ENCODE peak calls at places on chromosome 12, in ten cellular contexts. Q, Z, R, O, U, B, C, P, A and S are unnamed samples.

GRCh38 chr12:109718390-109718789 is 4.8 kb downstream of the FAM222A start:
- DNase-seq in Q (no peak), Z (peak; percentile 34), R (peak; percentile 59), O (no peak), U (no peak), B (no peak), C (no peak), P (no peak), A (no peak), S (no peak)

GRCh38 chr12:6376079-6376941 is 947 bp upstream of the SCNN1A start:
- DNase-seq in Q (peak; percentile 75), Z (peak; percentile 74), R (peak; percentile 76), O (peak; percentile 64), U (peak; percentile 79), B (peak; percentile 83), C (peak; percentile 85), P (peak; percentile 92), A (peak; percentile 84), S (peak; percentile 73)

GRCh38 chr12:49985981-49986380 is 13.2 kb downstream of the AQP6 start:
- DNase-seq in Q (no peak), Z (no peak), R (no peak), O (no peak), U (no peak), B (no peak), C (no peak), P (no peak), A (no peak), S (no peak)

GRCh38 chr12:65277994-65278575 is 398 bp upstream of the MSRB3 start:
- DNase-seq in Q (no peak), Z (no peak), R (no peak), O (no peak), U (no peak), B (no peak), C (peak; percentile 63), P (no peak), A (peak; percentile 2), S (no peak)

GRCh38 chr12:116620801-116621593 is 61.8 kb downstream of the MAP1LC3B2 start:
- DNase-seq in Q (no peak), Z (no peak), R (no peak), O (no peak), U (no peak), B (no peak), C (no peak), P (no peak), A (no peak), S (no peak)

GRCh38 chr12:44875417-44875953 is 630 bp downstream of the NELL2 start:
- DNase-seq in Q (no peak), Z (no peak), R (no peak), O (no peak), U (no peak), B (no peak), C (no peak), P (no peak), A (no peak), S (no peak)

GRCh38 chr12:38736821-38737220 is 168.6 kb downstream of the CPNE8 start:
- DNase-seq in Q (no peak), Z (no peak), R (no peak), O (no peak), U (no peak), B (no peak), C (no peak), P (no peak), A (no peak), S (no peak)

GRCh38 chr12:45585522-45586230 is 143.8 kb upstream of the ARID2 start:
- DNase-seq in Q (no peak), Z (no peak), R (no peak), O (no peak), U (no peak), B (no peak), C (peak; percentile 62), P (no peak), A (no peak), S (no peak)

GRCh38 chr12:104213952-104214351 is 1.6 kb upstream of the TXNRD1 start:
- DNase-seq in Q (no peak), Z (no peak), R (no peak), O (no peak), U (no peak), B (no peak), C (no peak), P (no peak), A (no peak), S (no peak)

GRCh38 chr12:8609061-8609570 is 3.5 kb downstream of the AICDA start:
- DNase-seq in Q (no peak), Z (peak; percentile 26), R (no peak), O (peak; percentile 28), U (no peak), B (no peak), C (no peak), P (no peak), A (peak; percentile 13), S (no peak)

GRCh38 chr12:91381309-91381804 is 198.7 kb upstream of the DCN start:
- DNase-seq in Q (no peak), Z (peak; percentile 70), R (peak; percentile 36), O (no peak), U (peak; percentile 63), B (peak; percentile 38), C (peak; percentile 80), P (peak; percentile 48), A (peak; percentile 67), S (no peak)

GRCh38 chr12:91384391-91384790 is 201.8 kb upstream of the DCN start:
- DNase-seq in Q (no peak), Z (no peak), R (no peak), O (no peak), U (no peak), B (no peak), C (no peak), P (no peak), A (no peak), S (no peak)

GRCh38 chr12:91380651-91381050 is 198.0 kb upstream of the DCN start:
- DNase-seq in Q (no peak), Z (no peak), R (no peak), O (no peak), U (no peak), B (no peak), C (no peak), P (no peak), A (no peak), S (no peak)

GRCh38 chr12:91383106-91383505 is 200.5 kb upstream of the DCN start:
- DNase-seq in Q (no peak), Z (no peak), R (no peak), O (no peak), U (no peak), B (peak; percentile 20), C (no peak), P (no peak), A (no peak), S (no peak)

GRCh38 chr12:91382081-91382543 is 199.5 kb upstream of the DCN start:
- DNase-seq in Q (peak; percentile 86), Z (peak; percentile 90), R (peak; percentile 85), O (peak; percentile 37), U (peak; percentile 84), B (peak; percentile 84), C (peak; percentile 88), P (peak; percentile 87), A (peak; percentile 79), S (peak; percentile 86)
- TF ChIP-seq POLR2A in Q (no peak), Z (no peak), R (no peak), O (no peak), U (no peak), B (no peak), C (no peak), P (no peak), A (no peak), S (no peak)

GRCh38 chr12:5269846-5270245 is 162.1 kb upstream of the NTF3 start:
- DNase-seq in Q (no peak), Z (no peak), R (no peak), O (no peak), U (no peak), B (no peak), C (no peak), P (no peak), A (no peak), S (no peak)

GRCh38 chr12:5264006-5264405 is 167.9 kb upstream of the NTF3 start:
- DNase-seq in Q (no peak), Z (no peak), R (no peak), O (no peak), U (no peak), B (no peak), C (no peak), P (no peak), A (no peak), S (no peak)

GRCh38 chr12:5272061-5272820 is 159.7 kb upstream of the NTF3 start:
- DNase-seq in Q (no peak), Z (no peak), R (no peak), O (no peak), U (no peak), B (no peak), C (no peak), P (no peak), A (no peak), S (no peak)

GRCh38 chr12:5267603-5268423 is 164.1 kb upstream of the NTF3 start:
- DNase-seq in Q (no peak), Z (no peak), R (no peak), O (no peak), U (no peak), B (no peak), C (no peak), P (no peak), A (no peak), S (no peak)

GRCh38 chr12:5268424-5269210 is 163.3 kb upstream of the NTF3 start:
- DNase-seq in Q (no peak), Z (no peak), R (no peak), O (no peak), U (no peak), B (no peak), C (no peak), P (no peak), A (no peak), S (no peak)
- TF ChIP-seq CTCF in Q (no peak), Z (no peak), R (no peak), O (no peak), U (no peak), B (no peak), C (no peak), P (no peak), A (no peak), S (no peak)

DNA sequence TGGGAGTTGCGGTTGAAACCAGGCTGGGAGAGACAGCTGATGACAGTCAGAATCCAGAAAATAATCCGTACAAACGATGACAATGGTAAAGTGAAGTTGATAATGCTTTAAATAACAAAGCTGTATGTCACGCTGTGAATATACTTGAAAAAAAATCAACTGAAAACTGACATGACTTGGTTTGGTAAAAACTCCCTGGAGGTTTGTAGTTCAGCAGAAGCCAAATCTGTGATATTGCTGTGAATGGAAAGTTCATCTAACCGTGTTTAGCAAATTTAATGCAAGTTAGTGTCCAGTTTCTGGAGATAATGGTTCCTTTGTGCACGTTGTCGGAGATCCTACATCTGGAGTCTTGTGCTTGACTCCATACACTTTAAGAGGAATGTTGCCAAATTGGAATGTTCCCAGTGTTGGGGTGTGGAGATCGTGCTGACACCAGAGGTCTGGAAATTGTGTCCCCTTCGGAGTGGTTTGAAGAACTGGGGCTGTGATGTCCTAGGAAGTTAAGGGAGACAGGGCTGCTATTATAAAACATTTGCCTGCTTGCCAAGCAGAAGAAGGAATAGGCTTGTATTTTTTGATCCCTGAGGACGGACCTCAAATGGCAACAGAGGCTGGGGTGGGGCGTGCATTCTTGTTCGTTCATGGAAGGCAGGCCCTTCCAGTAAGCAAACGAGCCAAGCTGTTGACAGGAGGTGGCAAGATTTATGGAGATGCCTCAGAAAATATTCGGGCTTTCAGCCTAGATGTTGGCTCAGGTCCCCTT is 30.6 kb downstream of the PPFIBP1 start:
- DNase-seq in Q (peak; percentile 14), Z (peak; percentile 83), R (peak; percentile 65), O (no peak), U (peak; percentile 82), B (peak; percentile 66), C (peak; percentile 86), P (no peak), A (no peak), S (peak; percentile 66)
- TF ChIP-seq POLR2A in Q (no peak), Z (no peak), R (no peak), O (no peak), U (no peak), B (no peak), C (no peak), P (no peak), A (no peak), S (no peak)

GRCh38 chr12:68912916-68913315 is 20.1 kb downstream of the CPM start:
- DNase-seq in Q (no peak), Z (no peak), R (no peak), O (no peak), U (no peak), B (no peak), C (no peak), P (no peak), A (no peak), S (no peak)
- TF ChIP-seq CTCF in Q (no peak), Z (no peak), R (no peak), O (no peak), U (no peak), B (no peak), C (no peak), P (no peak), A (no peak), S (no peak)